ENCODE peak calls at places on chromosomes 13 and 19, in ten cellular contexts. H is H9, U is A673, N is colonic mucosa, I is amniotic epithelial cell, M is HFFc6, Z is fibroblast of the conjunctiva, K is anterior cingulate cortex, F is AML-193, C is fibroblast of the aortic adventitia. S is an unnamed sample.

GRCh38 chr13:75327132-75327505 is 154.8 kb downstream of the TBC1D4 start:
- DNase-seq in H (no peak), U (no peak), N (no peak), I (no peak), M (no peak), Z (no peak), K (no peak), F (no peak), C (no peak), S (no peak)

GRCh38 chr19:47780215-47780551 is 1.7 kb downstream of the SELENOW start:
- DNase-seq in H (no peak), U (no peak), N (no peak), I (no peak), M (no peak), Z (no peak), K (no peak), F (no peak), C (no peak), S (no peak)

GRCh38 chr19:16402076-16402475 is 69.7 kb downstream of the EPS15L1 start:
- DNase-seq in H (no peak), U (no peak), N (no peak), I (no peak), M (no peak), Z (no peak), K (no peak), F (no peak), C (no peak), S (no peak)

GRCh38 chr13:25446261-25446660 is 74.5 kb downstream of the ATP8A2 start:
- DNase-seq in H (no peak), U (no peak), N (no peak), I (no peak), M (no peak), Z (no peak), K (no peak), F (no peak), C (no peak), S (no peak)

GRCh38 chr13:24618219-24618955 is 61.8 kb upstream of the ATP12A start:
- DNase-seq in H (no peak), U (no peak), N (no peak), I (no peak), M (no peak), Z (no peak), K (no peak), F (no peak), C (no peak), S (peak; percentile 86)

GRCh38 chr13:75091707-75092106 is 390.3 kb downstream of the TBC1D4 start:
- DNase-seq in H (no peak), U (no peak), N (no peak), I (no peak), M (no peak), Z (no peak), K (no peak), F (no peak), C (no peak), S (no peak)

GRCh38 chr19:31570718-31571117 is 221.5 kb upstream of the TSHZ3 start:
- DNase-seq in H (peak; percentile 5), U (no peak), N (no peak), I (no peak), M (no peak), Z (no peak), K (peak; percentile 34), F (no peak), C (no peak), S (no peak)

GRCh38 chr13:79481685-79482052 is 714 bp downstream of the NDFIP2 start:
- DNase-seq in H (no peak), U (no peak), N (peak; percentile 55), I (no peak), M (no peak), Z (no peak), K (no peak), F (no peak), C (no peak), S (peak; percentile 49)

GRCh38 chr13:100513987-100514670 is 74.5 kb downstream of the GGACT start:
- DNase-seq in H (peak; percentile 23), U (peak; percentile 81), N (no peak), I (peak; percentile 55), M (no peak), Z (no peak), K (no peak), F (peak; percentile 40), C (peak; percentile 54), S (no peak)

GRCh38 chr19:19269952-19270694 is 3.0 kb downstream of the TM6SF2 start:
- DNase-seq in H (peak; percentile 54), U (no peak), N (no peak), I (no peak), M (no peak), Z (no peak), K (no peak), F (no peak), C (no peak), S (no peak)

GRCh38 chr19:29547361-29547960 is 21.7 kb downstream of the VSTM2B start:
- DNase-seq in H (peak; percentile 21), U (no peak), N (no peak), I (no peak), M (no peak), Z (no peak), K (no peak), F (no peak), C (no peak), S (no peak)

GRCh38 chr13:64347662-64348061 is 2882.5 kb downstream of the PCDH9 start:
- DNase-seq in H (no peak), U (no peak), N (no peak), I (peak; percentile 77), M (peak; percentile 28), Z (no peak), K (no peak), F (no peak), C (peak; percentile 53), S (no peak)

GRCh38 chr19:17259118-17259780 is 5.3 kb downstream of the USHBP1 start:
- DNase-seq in H (no peak), U (no peak), N (no peak), I (peak; percentile 33), M (no peak), Z (no peak), K (no peak), F (no peak), C (no peak), S (no peak)

GRCh38 chr19:55080121-55080914 is 4.6 kb downstream of the EPS8L1 start:
- DNase-seq in H (peak; percentile 92), U (peak; percentile 91), N (peak; percentile 94), I (peak; percentile 57), M (no peak), Z (peak; percentile 33), K (no peak), F (no peak), C (peak; percentile 41), S (peak; percentile 81)

GRCh38 chr13:99281811-99282263 is 23.7 kb upstream of the GPR18 start:
- DNase-seq in H (no peak), U (no peak), N (peak; percentile 50), I (peak; percentile 13), M (no peak), Z (peak; percentile 22), K (no peak), F (peak; percentile 76), C (no peak), S (peak; percentile 92)

GRCh38 chr19:5719274-5719960 is 529 bp downstream of the LONP1 start:
- DNase-seq in H (no peak), U (no peak), N (no peak), I (peak; percentile 13), M (peak; percentile 29), Z (no peak), K (no peak), F (peak; percentile 40), C (peak; percentile 40), S (peak; percentile 38)

GRCh38 chr13:110113284-110113764 is 193.6 kb downstream of the COL4A1 start:
- DNase-seq in H (no peak), U (no peak), N (no peak), I (peak; percentile 81), M (peak; percentile 77), Z (no peak), K (no peak), F (peak; percentile 75), C (peak; percentile 58), S (peak; percentile 100)

GRCh38 chr13:109345433-109345941 is 440.9 kb downstream of the IRS2 start:
- DNase-seq in H (no peak), U (peak; percentile 52), N (no peak), I (peak; percentile 72), M (peak; percentile 72), Z (no peak), K (no peak), F (no peak), C (peak; percentile 1), S (no peak)

GRCh38 chr13:44237276-44237767 is 136.3 kb upstream of the SERP2 start:
- DNase-seq in H (no peak), U (peak; percentile 61), N (peak; percentile 35), I (peak; percentile 62), M (peak; percentile 90), Z (no peak), K (peak; percentile 78), F (no peak), C (peak; percentile 96), S (peak; percentile 55)

GRCh38 chr19:9060559-9061340 is 26.1 kb upstream of the OR1M1 start:
- DNase-seq in H (no peak), U (no peak), N (no peak), I (no peak), M (no peak), Z (no peak), K (no peak), F (no peak), C (no peak), S (no peak)

GRCh38 chr13:112968380-112968909 is 569 bp upstream of the MCF2L start:
- DNase-seq in H (no peak), U (no peak), N (peak; percentile 78), I (no peak), M (no peak), Z (no peak), K (no peak), F (no peak), C (no peak), S (no peak)

GRCh38 chr19:56987184-56987583 is 132.6 kb upstream of the USP29 start:
- DNase-seq in H (no peak), U (no peak), N (no peak), I (no peak), M (no peak), Z (no peak), K (peak; percentile 39), F (no peak), C (no peak), S (peak; percentile 1)

GRCh38 chr13:61935710-61936109 is 520.1 kb upstream of the PCDH20 start:
- DNase-seq in H (no peak), U (no peak), N (no peak), I (no peak), M (no peak), Z (no peak), K (no peak), F (no peak), C (no peak), S (no peak)

GRCh38 chr19:45468159-45468651 is 409 bp downstream of the FOSB start:
- DNase-seq in H (no peak), U (peak; percentile 33), N (peak; percentile 49), I (no peak), M (no peak), Z (no peak), K (no peak), F (no peak), C (no peak), S (peak; percentile 47)

GRCh38 chr13:112880976-112881540 is 88.0 kb upstream of the MCF2L start:
- DNase-seq in H (no peak), U (no peak), N (no peak), I (no peak), M (no peak), Z (no peak), K (no peak), F (no peak), C (no peak), S (no peak)

GRCh38 chr19:44847144-44848035 is 1.3 kb downstream of the NECTIN2 start:
- DNase-seq in H (peak; percentile 81), U (peak; percentile 70), N (peak; percentile 86), I (peak; percentile 74), M (peak; percentile 44), Z (no peak), K (no peak), F (peak; percentile 19), C (peak; percentile 40), S (no peak)

GRCh38 chr19:6543866-6544347 is 13.1 kb downstream of the TNFSF9 start:
- DNase-seq in H (no peak), U (no peak), N (no peak), I (no peak), M (no peak), Z (no peak), K (no peak), F (no peak), C (no peak), S (no peak)

GRCh38 chr13:42534785-42535184 is 39.2 kb upstream of the TNFSF11 start:
- DNase-seq in H (no peak), U (no peak), N (no peak), I (no peak), M (no peak), Z (no peak), K (no peak), F (no peak), C (no peak), S (no peak)